ENCODE peak calls at places on chromosome 11, in nine cellular contexts. T, V, R, O, Q, E, M, H and Y are unnamed samples.

GRCh38 chr11:82246926-82247325 is 486.7 kb downstream of the FAM181B start:
- DNase-seq in T (no peak), Q (no peak), E (no peak), R (no peak), H (no peak), O (no peak), V (no peak), M (no peak), Y (no peak)

GRCh38 chr11:64438986-64439771 is 80.2 kb downstream of the RPS6KA4 start:
- DNase-seq in V (no peak), Q (no peak), T (no peak), M (peak), R (no peak), H (no peak), O (no peak), E (no peak), Y (no peak)

GRCh38 chr11:44595964-44596381 is 30.5 kb downstream of the CD82 start:
- DNase-seq in O (peak), Q (no peak), E (no peak), T (peak), H (peak), V (peak), R (no peak), M (no peak), Y (peak)

GRCh38 chr11:78453140-78453935 is 35.7 kb upstream of the GAB2 start:
- DNase-seq in R (no peak), M (no peak), V (no peak), T (peak), H (no peak), Q (no peak), E (no peak), O (no peak), Y (no peak)

GRCh38 chr11:45145421-45146071 is 893 bp upstream of the PRDM11 start:
- DNase-seq in V (peak), R (peak), E (peak), M (peak), H (peak), T (peak), Q (no peak), O (peak), Y (peak)

GRCh38 chr11:9982796-9983579 is 311.0 kb downstream of the SBF2 start:
- DNase-seq in H (no peak), T (peak), R (no peak), O (no peak), Q (no peak), M (peak), E (peak), V (peak), Y (no peak)

GRCh38 chr11:30392221-30392784 is 69.4 kb downstream of the ARL14EP start:
- DNase-seq in M (no peak), R (no peak), V (no peak), Q (peak), O (no peak), T (peak), E (peak), H (no peak), Y (no peak)

GRCh38 chr11:65440831-65441499 is 18.4 kb downstream of the NEAT1 start:
- DNase-seq in R (peak), V (no peak), Q (no peak), E (no peak), T (peak), H (no peak), M (no peak), O (peak), Y (no peak)

GRCh38 chr11:16111690-16112089 is 244.7 kb downstream of the SOX6 start:
- DNase-seq in V (no peak), O (no peak), R (no peak), M (peak), Q (no peak), H (no peak), E (no peak), T (no peak), Y (no peak)

GRCh38 chr11:105466582-105467228 is 143.2 kb upstream of the GRIA4 start:
- DNase-seq in E (peak), V (no peak), H (no peak), R (no peak), T (peak), O (peak), Q (no peak), M (no peak), Y (no peak)

GRCh38 chr11:80727315-80727714 is 1286.5 kb upstream of the TENM4 start:
- DNase-seq in Q (no peak), O (no peak), E (peak), R (no peak), T (peak), V (no peak), M (peak), H (no peak), Y (no peak)

GRCh38 chr11:38824573-38824972 is 2226.5 kb upstream of the RAG2 start:
- DNase-seq in R (no peak), H (no peak), Q (no peak), M (peak), T (peak), E (peak), O (no peak), V (no peak), Y (no peak)

GRCh38 chr11:69892237-69892985 is 73.2 kb upstream of the FGF3 start:
- DNase-seq in Q (no peak), H (no peak), R (no peak), E (no peak), O (no peak), M (peak), T (no peak), V (no peak), Y (no peak)

GRCh38 chr11:82523141-82523540 is 210.5 kb downstream of the FAM181B start:
- DNase-seq in V (no peak), M (peak), Q (no peak), O (no peak), E (peak), H (peak), R (no peak), T (no peak), Y (no peak)

GRCh38 chr11:43830928-43831440 is 49.6 kb upstream of the ALKBH3 start:
- DNase-seq in O (peak), M (no peak), E (peak), H (no peak), T (peak), V (peak), R (no peak), Q (no peak), Y (no peak)

GRCh38 chr11:62068730-62069129 is 55.1 kb upstream of the INCENP start:
- DNase-seq in Q (no peak), O (no peak), M (no peak), T (no peak), R (peak), E (no peak), H (no peak), V (no peak), Y (no peak)

GRCh38 chr11:41675205-41675604 is 215.8 kb upstream of the LRRC4C start:
- DNase-seq in E (no peak), T (no peak), R (no peak), V (no peak), Q (no peak), H (no peak), O (no peak), M (no peak), Y (no peak)

GRCh38 chr11:486189-486588 is 20.9 kb downstream of the RNH1 start:
- DNase-seq in Q (peak), R (no peak), E (no peak), O (no peak), V (no peak), T (no peak), M (no peak), H (no peak), Y (no peak)

GRCh38 chr11:32374261-32374711 is 61.1 kb downstream of the WT1 start:
- DNase-seq in T (peak), O (peak), E (peak), H (peak), V (no peak), M (peak), R (no peak), Q (no peak), Y (no peak)
- TF ChIP-seq CTCF in T (peak), O (peak), E (peak), H (peak), V (no peak), M (peak), R (no peak), Q (no peak), Y (no peak)

DNA sequence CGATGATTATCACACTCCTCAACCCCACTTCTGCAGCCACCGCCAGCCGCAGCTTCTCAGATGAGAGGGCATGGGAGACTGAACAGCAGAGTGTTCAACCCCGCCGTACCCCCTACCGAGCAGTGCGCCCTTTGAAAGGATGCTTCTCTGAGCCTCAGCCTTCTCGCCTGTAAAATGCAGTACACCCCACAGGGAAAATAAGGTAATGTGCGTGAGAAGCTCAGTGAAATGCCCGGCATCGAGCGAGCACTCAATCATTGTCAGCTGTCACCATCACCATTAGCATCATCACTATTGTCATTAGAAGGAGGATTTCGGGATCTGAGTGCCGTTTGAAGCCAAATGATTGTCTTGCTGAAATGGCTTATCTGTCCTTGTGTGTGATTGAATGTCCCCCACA is 13.6 kb downstream of the TRIM29 start:
- DNase-seq in O (no peak), H (no peak), V (no peak), M (no peak), R (no peak), Q (no peak), E (no peak), T (no peak), Y (no peak)
- H3K27ac ChIP-seq in O (no peak), H (no peak), V (no peak), M (no peak), R (peak), Q (no peak), E (no peak), T (no peak), Y (no peak)

GRCh38 chr11:67463680-67464410 is 5.2 kb downstream of the TMEM134 start:
- DNase-seq in V (peak), O (no peak), Q (peak), R (peak), M (no peak), T (no peak), E (no peak), H (peak), Y (peak)
- TF ChIP-seq CTCF in V (no peak), O (no peak), Q (no peak), R (no peak), M (no peak), T (no peak), E (no peak), H (no peak), Y (no peak)

GRCh38 chr11:11582261-11582701 is 39.5 kb downstream of the GALNT18 start:
- DNase-seq in Q (no peak), E (no peak), O (peak), V (no peak), H (no peak), R (no peak), M (no peak), T (no peak), Y (peak)
- H3K27ac ChIP-seq in Q (no peak), E (no peak), O (no peak), V (no peak), H (no peak), R (no peak), M (no peak), T (no peak), Y (peak)

GRCh38 chr11:56819916-56820315 is 71.4 kb upstream of the OR9G4 start:
- DNase-seq in O (no peak), T (no peak), M (no peak), H (no peak), Q (no peak), R (no peak), V (no peak), E (no peak), Y (no peak)
- TF ChIP-seq CTCF in O (no peak), T (no peak), M (no peak), H (no peak), Q (no peak), R (no peak), V (no peak), E (no peak), Y (no peak)

DNA sequence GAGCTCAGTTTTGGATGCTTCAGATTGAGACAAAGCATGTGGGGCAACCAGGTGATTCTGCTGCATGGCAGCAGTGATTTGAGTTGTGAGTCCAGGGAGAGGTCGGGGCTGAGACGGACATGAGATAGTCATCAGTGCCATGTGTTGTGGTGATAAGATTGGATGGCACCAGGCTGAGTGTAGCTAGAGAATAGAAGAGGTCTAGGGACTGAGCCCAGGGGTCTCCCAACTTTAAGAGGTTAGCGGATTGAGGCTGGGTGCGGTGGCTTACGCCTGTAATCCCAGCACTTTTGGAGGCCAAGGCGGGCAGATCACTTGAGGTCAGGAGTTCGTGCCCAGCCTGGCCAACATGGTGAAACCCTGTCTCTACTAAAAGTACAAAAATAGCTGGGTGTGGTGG is 6.3 kb upstream of the CTSD start:
- DNase-seq in O (no peak), H (no peak), R (peak), Q (no peak), T (no peak), M (no peak), E (no peak), V (peak), Y (no peak)
- H3K27ac ChIP-seq in O (no peak), H (no peak), R (no peak), Q (no peak), T (no peak), M (no peak), E (no peak), V (no peak), Y (no peak)